ENCODE peak calls at places on chromosome 22, in four cellular contexts. C is stomach, F is right lobe of liver, R is K562. V is an unnamed sample.

GRCh38 chr22:19620742-19621371 is 93.4 kb upstream of the SEPTIN5 start:
- DNase-seq in F (no peak), C (no peak), R (no peak), V (no peak)

GRCh38 chr22:25966448-25966913 is 202.8 kb upstream of the SEZ6L start:
- DNase-seq in F (no peak), C (no peak), R (no peak), V (no peak)

GRCh38 chr22:49255154-49255553 is 572.5 kb downstream of the BRD1 start:
- DNase-seq in R (no peak), C (peak; percentile 1), F (no peak), V (no peak)

GRCh38 chr22:25987948-25988347 is 181.3 kb upstream of the SEZ6L start:
- DNase-seq in R (no peak), C (no peak), F (no peak), V (no peak)

GRCh38 chr22:31944700-31945477 is 554 bp downstream of the YWHAH start:
- DNase-seq in R (peak; percentile 77), F (no peak), C (peak; percentile 52), V (no peak)

GRCh38 chr22:44381761-44382454 is 69.2 kb upstream of the SHISAL1 start:
- DNase-seq in R (no peak), C (no peak), F (peak; percentile 39), V (no peak)

GRCh38 chr22:20533095-20533878 is 25.9 kb downstream of the MED15 start:
- DNase-seq in F (peak; percentile 39), R (no peak), C (no peak), V (no peak)

GRCh38 chr22:32994046-32994827 is 63.9 kb downstream of the SYN3 start:
- DNase-seq in C (no peak), F (no peak), R (no peak), V (no peak)

GRCh38 chr22:21797444-21798221 is 62.0 kb upstream of the YPEL1 start:
- DNase-seq in F (no peak), C (no peak), R (peak; percentile 52), V (no peak)

GRCh38 chr22:16774911-16775529 is 50.2 kb downstream of the XKR3 start:
- DNase-seq in R (no peak), F (no peak), C (no peak), V (no peak)

GRCh38 chr22:33350391-33350955 is 292.3 kb upstream of the SYN3 start:
- DNase-seq in F (no peak), R (no peak), C (no peak), V (no peak)

GRCh38 chr22:35642305-35642741 is 5.9 kb upstream of the APOL6 start:
- DNase-seq in C (no peak), F (peak; percentile 86), R (no peak), V (no peak)

GRCh38 chr22:24875862-24876506 is 70.0 kb downstream of the SGSM1 start:
- DNase-seq in C (no peak), R (peak; percentile 33), F (no peak), V (no peak)

GRCh38 chr22:26708256-26709009 is 51.0 kb downstream of the MIAT start:
- DNase-seq in C (no peak), R (no peak), F (no peak), V (no peak)

GRCh38 chr22:38017272-38017920 is 33.0 kb upstream of the SOX10 start:
- DNase-seq in C (peak; percentile 74), F (peak; percentile 85), R (no peak), V (peak; percentile 75)

GRCh38 chr22:45224331-45224730 is 16.4 kb downstream of the KIAA0930 start:
- DNase-seq in R (no peak), F (no peak), C (no peak), V (no peak)

GRCh38 chr22:36541831-36542391 is 12.9 kb upstream of the EIF3D start:
- DNase-seq in R (no peak), F (peak; percentile 22), C (peak; percentile 35), V (no peak)

GRCh38 chr22:37082251-37082650 is 27.3 kb downstream of the TMPRSS6 start:
- DNase-seq in F (no peak), C (no peak), R (no peak), V (no peak)

GRCh38 chr22:45336971-45337431 is 27.3 kb downstream of the FAM118A start:
- DNase-seq in F (peak; percentile 88), R (no peak), C (peak; percentile 84), V (peak; percentile 46)

GRCh38 chr22:27476729-27477128 is 324.8 kb downstream of the MN1 start:
- DNase-seq in C (no peak), R (no peak), F (no peak), V (no peak)

GRCh38 chr22:48957311-48957986 is 870.2 kb downstream of the BRD1 start:
- DNase-seq in C (peak; percentile 24), F (no peak), R (no peak), V (no peak)

GRCh38 chr22:24432059-24432853 is 4.9 kb downstream of the ADORA2A start:
- DNase-seq in R (peak; percentile 43), C (peak; percentile 78), F (no peak), V (peak; percentile 45)

GRCh38 chr22:23787910-23788309 is 1.1 kb downstream of the SMARCB1 start:
- DNase-seq in C (no peak), R (no peak), F (peak; percentile 11), V (no peak)

GRCh38 chr22:23904855-23905254 is 10.7 kb downstream of the MIF start:
- DNase-seq in F (no peak), C (no peak), R (no peak), V (no peak)

GRCh38 chr22:45036154-45036553 is 26.3 kb upstream of the PHF21B start:
- DNase-seq in F (no peak), C (no peak), R (no peak), V (no peak)

GRCh38 chr22:26453195-26453594 is 24.1 kb downstream of the ASPHD2 start:
- DNase-seq in C (no peak), F (no peak), R (no peak), V (no peak)

GRCh38 chr22:50296658-50297490 is 10.6 kb downstream of the PLXNB2 start:
- DNase-seq in F (peak; percentile 83), R (peak; percentile 32), C (no peak), V (no peak)
- H3K4me1 ChIP-seq in F (peaks cover 89% of the 10 kb centered on the region), R (no peaks in the 10 kb centered on the region), C (peaks cover 94% of the 10 kb centered on the region), V (peaks cover 100% of the 10 kb centered on the region)

GRCh38 chr22:30386608-30386959 is 627 bp downstream of the RNF215 start:
- DNase-seq in R (no peak), C (no peak), F (no peak), V (no peak)

GRCh38 chr22:30390974-30391691 is 3.9 kb upstream of the RNF215 start:
- DNase-seq in C (peak; percentile 84), R (peak; percentile 52), F (peak; percentile 83), V (no peak)

GRCh38 chr22:30383061-30383460 is 4.2 kb downstream of the RNF215 start:
- DNase-seq in R (no peak), C (no peak), F (no peak), V (no peak)

GRCh38 chr22:30385913-30386312 is 1.3 kb downstream of the RNF215 start:
- DNase-seq in C (no peak), F (no peak), R (no peak), V (no peak)

DNA sequence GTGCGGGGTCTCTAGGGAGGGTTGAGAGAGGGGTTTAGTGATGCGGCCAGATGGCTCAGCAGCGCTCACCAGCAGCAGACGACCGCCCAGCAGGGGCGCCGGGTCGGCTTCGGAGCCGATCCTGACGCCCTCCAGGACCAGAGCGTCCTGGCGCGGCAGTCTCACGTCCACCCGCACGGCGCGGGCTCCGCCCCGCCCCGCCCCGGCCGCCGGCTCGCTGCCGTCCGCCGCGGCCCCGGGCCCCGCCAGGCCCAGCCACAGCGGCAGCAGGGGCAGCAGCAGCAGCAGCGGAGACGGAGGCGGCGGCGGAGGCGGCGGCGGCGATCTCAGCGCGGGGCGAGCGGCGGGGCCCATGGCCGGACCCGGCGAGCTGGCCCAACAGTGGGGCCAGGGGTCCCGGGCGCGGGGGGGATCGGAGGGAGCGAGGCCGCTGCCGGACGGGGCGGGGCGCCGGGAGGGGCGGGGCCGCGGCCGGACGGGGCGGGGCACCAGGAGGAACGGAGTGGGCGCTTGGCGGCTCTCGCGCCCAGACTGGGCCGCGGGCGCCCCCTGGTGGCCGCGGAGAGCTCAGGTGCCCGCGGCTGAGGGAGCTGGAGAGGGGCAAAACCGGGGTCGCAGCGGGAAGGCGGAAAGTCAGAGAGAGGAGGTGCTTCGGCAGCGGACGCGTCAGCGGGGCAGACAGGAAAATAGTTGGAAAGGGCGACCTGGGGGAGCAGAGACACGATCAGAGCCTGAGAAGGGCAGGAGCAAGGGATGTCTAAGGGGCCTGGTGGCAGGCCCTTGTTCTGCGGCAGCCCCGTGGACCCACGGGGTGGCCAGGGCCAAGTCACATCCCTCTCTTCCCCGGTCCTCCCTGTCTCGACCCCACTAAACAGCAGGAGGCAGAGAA is at the start of gene RNF215:
- DNase-seq in F (peak; percentile 87), C (peak; percentile 87), R (peak; percentile 93), V (peak; percentile 71)
- TF ChIP-seq POLR2A in F (no peak), C (no peak), R (no peak), V (no peak)

GRCh38 chr22:18022851-18023250 is 1.5 kb downstream of the MICAL3 start:
- DNase-seq in F (no peak), R (no peak), C (no peak), V (no peak)
- H3K4me3 ChIP-seq in F (no peak overlapping the region), R (no peak overlapping the region), C (no peak overlapping the region), V (no peak overlapping the region)

DNA sequence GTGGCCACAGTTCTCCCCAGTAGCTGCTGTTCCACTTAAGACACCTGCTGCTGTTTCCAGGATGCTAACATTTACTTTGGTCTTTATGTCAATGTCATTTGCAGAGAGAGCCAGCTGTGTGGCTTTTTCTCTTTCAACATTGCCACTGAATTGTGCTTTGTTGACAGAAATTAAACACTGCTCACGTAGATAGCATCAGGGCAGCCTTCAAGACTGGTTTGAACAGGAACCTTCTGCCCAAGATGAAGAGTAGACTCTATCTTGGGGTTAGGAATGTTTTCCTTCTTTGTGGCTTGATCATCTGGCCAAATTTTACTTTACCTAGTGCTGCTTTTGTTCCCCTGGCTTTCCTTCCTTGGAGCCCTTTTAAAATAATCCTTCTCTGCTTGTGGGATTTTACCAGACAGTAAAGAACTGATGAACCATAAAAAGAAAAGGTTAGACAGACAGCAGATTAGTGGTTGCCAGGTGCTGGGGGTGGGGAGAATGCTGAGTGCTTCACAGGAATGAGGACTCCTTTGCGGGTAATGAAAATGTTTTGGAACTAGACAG is 22.6 kb upstream of the XBP1 start:
- DNase-seq in C (peak; percentile 55), F (no peak), R (no peak), V (no peak)
- H3K4me1 ChIP-seq in C (peaks cover 23% of the 10 kb centered on the region), F (peaks cover 65% of the 10 kb centered on the region), R (peaks cover 15% of the 10 kb centered on the region), V (peaks cover 10% of the 10 kb centered on the region)

GRCh38 chr22:43279867-43280519 is 63.2 kb downstream of the SCUBE1 start:
- DNase-seq in F (no peak), R (no peak), C (no peak), V (no peak)
- TF ChIP-seq POLR2A in F (no peak), R (no peak), C (no peak), V (no peak)

GRCh38 chr22:41542224-41542623 is 2.0 kb downstream of the POLR3H start:
- DNase-seq in R (no peak), C (no peak), F (no peak), V (no peak)
- H3K4me3 ChIP-seq in R (peak overlapping the region; percentile 93), C (no peak overlapping the region), F (no peak overlapping the region), V (no peak overlapping the region)

GRCh38 chr22:46614070-46614931 is 5.9 kb upstream of the GRAMD4 start:
- DNase-seq in R (no peak), C (no peak), F (no peak), V (no peak)
- H3K4me1 ChIP-seq in R (peaks cover under 1% of the 10 kb centered on the region), C (peaks cover 54% of the 10 kb centered on the region), F (peaks cover 10% of the 10 kb centered on the region), V (no peaks in the 10 kb centered on the region)

V was measured in tibial nerve.